ENCODE peak calls at places on chromosomes 11 and 22, in ten cellular contexts. U, E, Z, D, J, T, N, F, M and A are unnamed samples.
A peak's percentile ranks its signal among the peaks of the same experiment; 100 is the strongest.

GRCh38 chr22:37999640-38000272 is 15.4 kb upstream of the SOX10 start:
- DNase-seq in J (peak; percentile 75), U (no peak), D (no peak), E (peak; percentile 54), N (peak; percentile 83), M (peak; percentile 65), T (peak; percentile 86), Z (peak; percentile 23), F (peak; percentile 37), A (peak; percentile 95)

GRCh38 chr11:27089746-27090145 is 49.1 kb downstream of the BBOX1 start:
- DNase-seq in N (no peak), Z (no peak), T (no peak), E (no peak), M (no peak), D (no peak), F (no peak), U (no peak), J (no peak), A (peak; percentile 25)

GRCh38 chr11:116882386-116882785 is 45.0 kb upstream of the APOA1 start:
- DNase-seq in N (peak; percentile 32), M (no peak), U (no peak), E (peak; percentile 40), D (no peak), F (no peak), Z (no peak), T (no peak), J (peak; percentile 13), A (peak; percentile 43)

GRCh38 chr22:19448076-19448607 is 631 bp upstream of the C22orf39 start:
- DNase-seq in U (no peak), T (peak; percentile 83), E (peak; percentile 51), N (peak; percentile 20), D (no peak), J (no peak), F (peak; percentile 50), M (peak; percentile 35), Z (no peak), A (peak; percentile 57)

GRCh38 chr11:3094223-3094824 is 37.1 kb upstream of the CARS1 start:
- DNase-seq in Z (no peak), M (peak; percentile 20), J (no peak), F (no peak), U (peak; percentile 40), N (no peak), T (no peak), E (no peak), D (no peak), A (no peak)

GRCh38 chr11:41921991-41922390 is 462.5 kb upstream of the LRRC4C start:
- DNase-seq in D (no peak), J (no peak), N (no peak), E (no peak), Z (no peak), U (no peak), M (no peak), T (no peak), F (no peak), A (no peak)

GRCh38 chr11:130121430-130121978 is 38.1 kb upstream of the ST14 start:
- DNase-seq in N (no peak), Z (peak; percentile 48), E (peak; percentile 87), J (peak; percentile 29), T (no peak), U (no peak), D (no peak), M (no peak), F (no peak), A (peak; percentile 52)

GRCh38 chr11:119310682-119311052 is 6.3 kb downstream of the MCAM start:
- DNase-seq in Z (no peak), N (no peak), D (no peak), M (no peak), J (no peak), T (no peak), E (no peak), F (no peak), U (no peak), A (no peak)

GRCh38 chr11:35087648-35088047 is 51.3 kb upstream of the CD44 start:
- DNase-seq in Z (peak; percentile 49), T (no peak), U (no peak), E (no peak), F (no peak), N (no peak), M (no peak), D (no peak), J (no peak), A (no peak)

GRCh38 chr22:19855504-19856409 is 1.1 kb upstream of the GNB1L start:
- DNase-seq in N (peak; percentile 62), F (peak; percentile 74), Z (peak; percentile 62), U (peak; percentile 79), T (peak; percentile 79), E (no peak), D (no peak), J (peak; percentile 31), M (no peak), A (peak; percentile 59)

GRCh38 chr11:867856-868358 is 25.3 kb downstream of the TSPAN4 start:
- DNase-seq in J (no peak), U (no peak), F (no peak), T (no peak), E (no peak), N (no peak), D (no peak), Z (no peak), M (no peak), A (no peak)

GRCh38 chr11:870127-870413 is 27.4 kb downstream of the TSPAN4 start:
- DNase-seq in N (peak; percentile 27), U (no peak), Z (no peak), F (no peak), E (no peak), D (no peak), M (no peak), T (no peak), J (no peak), A (no peak)

GRCh38 chr11:868802-869201 is 26.1 kb downstream of the TSPAN4 start:
- DNase-seq in F (no peak), J (no peak), E (no peak), T (no peak), D (no peak), M (no peak), N (no peak), Z (no peak), U (no peak), A (no peak)

GRCh38 chr11:869399-870126 is 26.9 kb downstream of the TSPAN4 start:
- DNase-seq in M (no peak), Z (no peak), E (no peak), J (no peak), U (no peak), T (no peak), F (no peak), D (no peak), N (no peak), A (no peak)

GRCh38 chr11:868394-868793 is 25.7 kb downstream of the TSPAN4 start:
- DNase-seq in F (peak; percentile 78), D (no peak), Z (no peak), T (no peak), E (no peak), J (no peak), N (no peak), U (no peak), M (no peak), A (no peak)
- H3K4me3 ChIP-seq in F (no peak overlapping the region), D (no peak overlapping the region), Z (no peak overlapping the region), T (no peak overlapping the region), E (no peak overlapping the region), J (no peak overlapping the region), N (no peak overlapping the region), U (no peak overlapping the region), M (no peak overlapping the region), A (no peak overlapping the region)

GRCh38 chr22:32218470-32218869 is 13.6 kb upstream of the RFPL2 start:
- DNase-seq in N (no peak), D (no peak), T (no peak), M (no peak), U (no peak), J (no peak), F (no peak), E (no peak), Z (no peak), A (no peak)
- H3K27me3 ChIP-seq in N (peaks cover 23% of the 10 kb centered on the region), D (no peaks in the 10 kb centered on the region), T (peaks cover 10% of the 10 kb centered on the region), M (no peaks in the 10 kb centered on the region), U (no peaks in the 10 kb centered on the region), J (no peaks in the 10 kb centered on the region), F (no peaks in the 10 kb centered on the region), E (no peaks in the 10 kb centered on the region), Z (no peaks in the 10 kb centered on the region), A (no peaks in the 10 kb centered on the region)

GRCh38 chr22:46728470-46728869 is 9.6 kb downstream of the CERK start:
- DNase-seq in Z (no peak), F (no peak), E (no peak), D (no peak), N (no peak), U (no peak), T (peak; percentile 89), J (no peak), M (no peak), A (no peak)
- TF ChIP-seq CTCF in Z (no peak), F (no peak), E (no peak), D (no peak), N (no peak), U (no peak), T (no peak), J (no peak), M (no peak), A (no peak)

DNA sequence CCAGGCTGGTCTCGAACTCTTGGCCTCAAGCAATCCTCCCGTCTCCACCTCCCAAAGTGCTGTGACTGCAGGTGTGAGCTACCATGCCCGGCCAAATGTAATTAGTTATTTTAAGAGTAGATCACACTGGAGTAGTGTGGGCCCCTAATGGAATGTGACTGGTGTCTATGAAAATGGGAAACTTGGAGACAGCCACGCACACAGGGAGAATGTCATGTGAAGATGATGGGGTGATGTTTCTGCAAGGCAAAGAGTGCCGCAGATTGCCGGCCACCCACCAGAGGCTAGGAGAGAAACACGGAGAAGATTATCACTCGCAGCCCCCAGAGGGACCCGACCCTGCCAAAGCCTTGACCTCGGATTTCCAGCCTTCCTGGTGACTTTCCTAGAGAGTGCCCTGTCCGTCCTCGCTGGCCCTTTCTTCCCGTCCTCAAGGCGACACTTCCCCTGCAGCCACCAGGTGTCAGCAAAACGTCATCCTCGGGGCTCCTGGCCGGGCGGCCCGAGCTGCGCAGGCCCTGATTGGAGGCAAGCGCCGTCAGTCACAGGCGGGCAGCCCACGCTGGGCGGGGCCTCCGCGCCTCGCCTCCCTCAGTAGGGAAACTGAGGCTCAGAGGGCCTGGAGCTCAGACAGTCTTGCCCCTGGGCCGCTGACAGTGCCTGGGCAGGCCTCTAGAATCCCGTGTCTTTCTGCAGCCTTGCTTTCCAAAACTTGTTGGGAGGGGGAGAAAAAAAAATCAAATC is 16.3 kb downstream of the CRYBB2 start:
- DNase-seq in Z (peak; percentile 73), J (peak; percentile 84), N (peak; percentile 80), T (peak; percentile 92), F (peak; percentile 85), E (peak; percentile 60), D (no peak), U (peak; percentile 76), M (peak; percentile 40), A (peak; percentile 55)
- H3K4me3 ChIP-seq in Z (no peak overlapping the region), J (peak overlapping the region; percentile 14), N (peak overlapping the region; percentile 53), T (peak overlapping the region; percentile 39), F (no peak overlapping the region), E (no peak overlapping the region), D (no peak overlapping the region), U (no peak overlapping the region), M (no peak overlapping the region), A (no peak overlapping the region)